ENCODE peak calls at places on chromosomes 1 and 21, in nine cellular contexts. One of them, this sample, is unnamed.

GRCh38 chr1:26075421-26076144 is 8.2 kb upstream of the TRIM63 start:
- DNase-seq in NCI-H187: no peak
- DNase-seq in heart right ventricle: no peak
- DNase-seq in astrocyte: no peak
- DNase-seq in cardiac muscle cell: no peak
- DNase-seq in iPS-NIHi11: no peak
- DNase-seq in ELF-1: no peak
- DNase-seq in hypothalamus: no peak
- DNase-seq in left lung: no peak
- DNase-seq in this sample: no peak

GRCh38 chr1:185355947-185356346 is 38.9 kb upstream of the IVNS1ABP start:
- DNase-seq in cardiac muscle cell: no peak
- DNase-seq in hypothalamus: no peak
- DNase-seq in astrocyte: no peak
- DNase-seq in ELF-1: no peak
- DNase-seq in NCI-H187: no peak
- DNase-seq in left lung: no peak
- DNase-seq in heart right ventricle: no peak
- DNase-seq in iPS-NIHi11: no peak
- DNase-seq in this sample: no peak

GRCh38 chr1:210917560-210918214 is 216.3 kb downstream of the KCNH1 start:
- DNase-seq in cardiac muscle cell: no peak
- DNase-seq in astrocyte: no peak
- DNase-seq in heart right ventricle: no peak
- DNase-seq in left lung: no peak
- DNase-seq in NCI-H187: no peak
- DNase-seq in iPS-NIHi11: no peak
- DNase-seq in ELF-1: no peak
- DNase-seq in hypothalamus: no peak
- DNase-seq in this sample: no peak

GRCh38 chr1:23736437-23737134 is 6.7 kb upstream of the ELOA start:
- DNase-seq in cardiac muscle cell: no peak
- DNase-seq in NCI-H187: no peak
- DNase-seq in hypothalamus: no peak
- DNase-seq in astrocyte: no peak
- DNase-seq in ELF-1: no peak
- DNase-seq in left lung: no peak
- DNase-seq in heart right ventricle: no peak
- DNase-seq in iPS-NIHi11: no peak
- DNase-seq in this sample: no peak

GRCh38 chr1:183567584-183567983 is 22.7 kb downstream of the NCF2 start:
- DNase-seq in heart right ventricle: peak
- DNase-seq in iPS-NIHi11: no peak
- DNase-seq in cardiac muscle cell: no peak
- DNase-seq in astrocyte: peak
- DNase-seq in left lung: peak
- DNase-seq in ELF-1: no peak
- DNase-seq in NCI-H187: no peak
- DNase-seq in hypothalamus: no peak
- DNase-seq in this sample: peak

GRCh38 chr21:38475519-38475918 is 22.8 kb downstream of the ERG start:
- DNase-seq in iPS-NIHi11: no peak
- DNase-seq in hypothalamus: no peak
- DNase-seq in ELF-1: no peak
- DNase-seq in cardiac muscle cell: no peak
- DNase-seq in left lung: no peak
- DNase-seq in astrocyte: no peak
- DNase-seq in heart right ventricle: no peak
- DNase-seq in NCI-H187: no peak
- DNase-seq in this sample: no peak

GRCh38 chr1:186722711-186723309 is 42.6 kb upstream of the PTGS2 start:
- DNase-seq in heart right ventricle: peak
- DNase-seq in NCI-H187: peak
- DNase-seq in left lung: no peak
- DNase-seq in cardiac muscle cell: peak
- DNase-seq in ELF-1: no peak
- DNase-seq in iPS-NIHi11: peak
- DNase-seq in hypothalamus: no peak
- DNase-seq in astrocyte: no peak
- DNase-seq in this sample: no peak

GRCh38 chr1:29519733-29520132 is 283.4 kb downstream of the PTPRU start:
- DNase-seq in cardiac muscle cell: no peak
- DNase-seq in left lung: no peak
- DNase-seq in NCI-H187: no peak
- DNase-seq in astrocyte: peak
- DNase-seq in ELF-1: no peak
- DNase-seq in iPS-NIHi11: no peak
- DNase-seq in hypothalamus: no peak
- DNase-seq in heart right ventricle: no peak
- DNase-seq in this sample: no peak

This sample was measured in NCI-H2107.